ENCODE peak calls at places on chromosome 7, in five cellular contexts. One of them, this sample, is unnamed.

GRCh38 chr7:159177270-159178036 is 32.8 kb upstream of the VIPR2 start:
- DNase-seq in mucosa of descending colon: no peak
- DNase-seq in stimulated activated CD4-positive, alpha-beta T cell treated with anti-CD3 and anti-CD28 coated beads, TNF-alpha, amount 100 ng/mL, for 1 hour: no peak
- DNase-seq in Panc1: no peak
- DNase-seq in NCI-H2081: no peak
- DNase-seq in this sample: no peak

GRCh38 chr7:951881-952547 is 2.5 kb downstream of the ADAP1 start:
- DNase-seq in mucosa of descending colon: no peak
- DNase-seq in stimulated activated CD4-positive, alpha-beta T cell treated with anti-CD3 and anti-CD28 coated beads, TNF-alpha, amount 100 ng/mL, for 1 hour: no peak
- DNase-seq in Panc1: no peak
- DNase-seq in NCI-H2081: no peak
- DNase-seq in this sample: no peak

GRCh38 chr7:85483205-85483604 is 296.3 kb upstream of the SEMA3D start:
- DNase-seq in mucosa of descending colon: no peak
- DNase-seq in stimulated activated CD4-positive, alpha-beta T cell treated with anti-CD3 and anti-CD28 coated beads, TNF-alpha, amount 100 ng/mL, for 1 hour: no peak
- DNase-seq in Panc1: no peak
- DNase-seq in NCI-H2081: no peak
- DNase-seq in this sample: no peak

GRCh38 chr7:38630720-38631673 is at the start of gene AMPH:
- DNase-seq in mucosa of descending colon: no peak
- DNase-seq in stimulated activated CD4-positive, alpha-beta T cell treated with anti-CD3 and anti-CD28 coated beads, TNF-alpha, amount 100 ng/mL, for 1 hour: peak; percentile 12
- DNase-seq in Panc1: no peak
- DNase-seq in NCI-H2081: peak; percentile 34
- DNase-seq in this sample: no peak

GRCh38 chr7:91628742-91629141 is 251.8 kb downstream of the MTERF1 start:
- DNase-seq in mucosa of descending colon: no peak
- DNase-seq in stimulated activated CD4-positive, alpha-beta T cell treated with anti-CD3 and anti-CD28 coated beads, TNF-alpha, amount 100 ng/mL, for 1 hour: no peak
- DNase-seq in Panc1: no peak
- DNase-seq in NCI-H2081: no peak
- DNase-seq in this sample: no peak

GRCh38 chr7:155883491-155884224 is 71.4 kb upstream of the SHH start:
- DNase-seq in mucosa of descending colon: no peak
- DNase-seq in stimulated activated CD4-positive, alpha-beta T cell treated with anti-CD3 and anti-CD28 coated beads, TNF-alpha, amount 100 ng/mL, for 1 hour: no peak
- DNase-seq in Panc1: no peak
- DNase-seq in NCI-H2081: no peak
- DNase-seq in this sample: no peak

GRCh38 chr7:46168671-46169383 is 247.8 kb upstream of the IGFBP3 start:
- DNase-seq in mucosa of descending colon: no peak
- DNase-seq in stimulated activated CD4-positive, alpha-beta T cell treated with anti-CD3 and anti-CD28 coated beads, TNF-alpha, amount 100 ng/mL, for 1 hour: no peak
- DNase-seq in Panc1: no peak
- DNase-seq in NCI-H2081: no peak
- DNase-seq in this sample: peak; percentile 78

GRCh38 chr7:138226001-138226476 is 149.8 kb downstream of the AKR1D1 start:
- DNase-seq in mucosa of descending colon: no peak
- DNase-seq in stimulated activated CD4-positive, alpha-beta T cell treated with anti-CD3 and anti-CD28 coated beads, TNF-alpha, amount 100 ng/mL, for 1 hour: no peak
- DNase-seq in Panc1: no peak
- DNase-seq in NCI-H2081: peak; percentile 34
- DNase-seq in this sample: no peak

GRCh38 chr7:50778189-50778588 is 4.5 kb downstream of the GRB10 start:
- DNase-seq in mucosa of descending colon: no peak
- DNase-seq in stimulated activated CD4-positive, alpha-beta T cell treated with anti-CD3 and anti-CD28 coated beads, TNF-alpha, amount 100 ng/mL, for 1 hour: no peak
- DNase-seq in Panc1: no peak
- DNase-seq in NCI-H2081: no peak
- DNase-seq in this sample: no peak

GRCh38 chr7:33143996-33144718 is 14.8 kb downstream of the BBS9 start:
- DNase-seq in mucosa of descending colon: no peak
- DNase-seq in stimulated activated CD4-positive, alpha-beta T cell treated with anti-CD3 and anti-CD28 coated beads, TNF-alpha, amount 100 ng/mL, for 1 hour: no peak
- DNase-seq in Panc1: no peak
- DNase-seq in NCI-H2081: no peak
- DNase-seq in this sample: no peak

GRCh38 chr7:113268757-113269156 is 150.4 kb upstream of the SMIM30 start:
- DNase-seq in mucosa of descending colon: no peak
- DNase-seq in stimulated activated CD4-positive, alpha-beta T cell treated with anti-CD3 and anti-CD28 coated beads, TNF-alpha, amount 100 ng/mL, for 1 hour: no peak
- DNase-seq in Panc1: no peak
- DNase-seq in NCI-H2081: no peak
- DNase-seq in this sample: no peak

GRCh38 chr7:27241189-27242045 is 1.2 kb upstream of the EVX1 start:
- DNase-seq in mucosa of descending colon: no peak
- DNase-seq in stimulated activated CD4-positive, alpha-beta T cell treated with anti-CD3 and anti-CD28 coated beads, TNF-alpha, amount 100 ng/mL, for 1 hour: no peak
- DNase-seq in Panc1: no peak
- DNase-seq in NCI-H2081: no peak
- DNase-seq in this sample: no peak

GRCh38 chr7:110830778-110831177 is 260.1 kb upstream of the LRRN3 start:
- DNase-seq in mucosa of descending colon: no peak
- DNase-seq in stimulated activated CD4-positive, alpha-beta T cell treated with anti-CD3 and anti-CD28 coated beads, TNF-alpha, amount 100 ng/mL, for 1 hour: no peak
- DNase-seq in Panc1: no peak
- DNase-seq in NCI-H2081: no peak
- DNase-seq in this sample: no peak

GRCh38 chr7:3210531-3210930 is 90.5 kb upstream of the SDK1 start:
- DNase-seq in mucosa of descending colon: no peak
- DNase-seq in stimulated activated CD4-positive, alpha-beta T cell treated with anti-CD3 and anti-CD28 coated beads, TNF-alpha, amount 100 ng/mL, for 1 hour: no peak
- DNase-seq in Panc1: no peak
- DNase-seq in NCI-H2081: no peak
- DNase-seq in this sample: no peak

GRCh38 chr7:37281368-37282092 is 167.1 kb downstream of the ELMO1 start:
- DNase-seq in mucosa of descending colon: no peak
- DNase-seq in stimulated activated CD4-positive, alpha-beta T cell treated with anti-CD3 and anti-CD28 coated beads, TNF-alpha, amount 100 ng/mL, for 1 hour: no peak
- DNase-seq in Panc1: no peak
- DNase-seq in NCI-H2081: no peak
- DNase-seq in this sample: no peak

This sample was measured in keratinocyte.